ENCODE peak calls at places on chromosomes 13 and 19, in six cellular contexts. D is activated naive CD4-positive, alpha-beta T cell treated with Interleukin-2 at 50 U/mL for 16 hours; U is dorsolateral prefrontal cortex; J is HEK293T; C is mesothelial cell of epicardium; M is stimulated activated CD4-positive, alpha-beta T cell treated with anti-CD3 and anti-CD28 coated beads, Interleukin-1b, Interleukin-23, amount 100 ng/mL, for 1 hour. T is an unnamed sample.

GRCh38 chr19:5536337-5536894 is 31.3 kb downstream of the TINCR start:
- DNase-seq in D (no peak), U (peak), J (peak), C (peak), M (no peak), T (no peak)

GRCh38 chr13:41059466-41059865 is 1.8 kb upstream of the WBP4 start:
- DNase-seq in D (no peak), U (no peak), J (no peak), C (no peak), M (no peak), T (no peak)

GRCh38 chr19:39765091-39766076 is 13.3 kb upstream of the LEUTX start:
- DNase-seq in D (peak), U (no peak), J (peak), C (no peak), M (peak), T (no peak)

GRCh38 chr13:66367356-66367755 is 862.8 kb downstream of the PCDH9 start:
- DNase-seq in D (no peak), U (no peak), J (no peak), C (no peak), M (no peak), T (no peak)

GRCh38 chr13:106738279-106738678 is 170.3 kb upstream of the ARGLU1 start:
- DNase-seq in D (no peak), U (no peak), J (no peak), C (no peak), M (no peak), T (no peak)

GRCh38 chr19:44741841-44742352 is 6.6 kb upstream of the BCL3 start:
- DNase-seq in D (no peak), U (peak), J (no peak), C (no peak), M (no peak), T (no peak)

GRCh38 chr13:98547455-98547854 is 29.5 kb downstream of the STK24 start:
- DNase-seq in D (no peak), U (no peak), J (no peak), C (no peak), M (no peak), T (no peak)

GRCh38 chr13:112066624-112067004 is 335 bp upstream of the SOX1 start:
- DNase-seq in D (peak), U (peak), J (no peak), C (no peak), M (peak), T (peak)

GRCh38 chr13:103288114-103288513 is 221.9 kb upstream of the SLC10A2 start:
- DNase-seq in D (no peak), U (no peak), J (no peak), C (no peak), M (no peak), T (no peak)

GRCh38 chr19:44641866-44642265 is 1.8 kb upstream of the PVR start:
- DNase-seq in D (no peak), U (no peak), J (no peak), C (no peak), M (no peak), T (no peak)

GRCh38 chr13:52845766-52846566 is 2.5 kb downstream of the PCDH8 start:
- DNase-seq in D (peak), U (no peak), J (peak), C (peak), M (no peak), T (peak)

GRCh38 chr19:33193864-33194362 is at the start of gene LRP3:
- DNase-seq in D (no peak), U (no peak), J (peak), C (peak), M (no peak), T (no peak)

GRCh38 chr13:99471231-99472202 is 29.8 kb upstream of the TM9SF2 start:
- DNase-seq in D (no peak), U (no peak), J (no peak), C (no peak), M (no peak), T (no peak)

T was measured in activated naive CD8-positive, alpha-beta T cell treated with anti-CD3 and anti-CD28 coated beads for 36 hours.